ENCODE peak calls at places on chromosomes 6 and 20, in six cellular contexts. One of them, this sample, is unnamed.

GRCh38 chr20:2874456-2874855 is 1.2 kb downstream of the PTPRA start:
- DNase-seq in tibial artery: no peak
- DNase-seq in AG08395: no peak
- DNase-seq in activated naive CD8-positive, alpha-beta T cell treated with anti-CD3 and anti-CD28 coated beads, Interleukin-2, amount 50 U/mL, for 24 hours: peak; percentile 29
- DNase-seq in activated T-helper 1 cell treated with anti-CD3 and anti-CD28 coated beads, Interleukin-12 subunit alpha, Interleukin-12 subunit beta, Interleukin-2, Interleukin-4 antibody, amounts not matched to agents 30 ng/mL and 10 ng/mL and 1 ng/mL, durations not matched to agents 14 hours and 24 hours and 36 hours: no peak
- DNase-seq in NCI-H510A treated with DMSO at 0.1 percent for 48 hours: peak; percentile 32
- DNase-seq in this sample: no peak

GRCh38 chr20:47165376-47165865 is 191.1 kb downstream of the ZMYND8 start:
- DNase-seq in NCI-H510A treated with DMSO at 0.1 percent for 48 hours: no peak
- DNase-seq in AG08395: no peak
- DNase-seq in activated naive CD8-positive, alpha-beta T cell treated with anti-CD3 and anti-CD28 coated beads, Interleukin-2, amount 50 U/mL, for 24 hours: no peak
- DNase-seq in activated T-helper 1 cell treated with anti-CD3 and anti-CD28 coated beads, Interleukin-12 subunit alpha, Interleukin-12 subunit beta, Interleukin-2, Interleukin-4 antibody, amounts not matched to agents 30 ng/mL and 10 ng/mL and 1 ng/mL, durations not matched to agents 14 hours and 24 hours and 36 hours: no peak
- DNase-seq in tibial artery: no peak
- DNase-seq in this sample: no peak

GRCh38 chr6:109762769-109763450 is 71.8 kb downstream of the FIG4 start:
- DNase-seq in activated naive CD8-positive, alpha-beta T cell treated with anti-CD3 and anti-CD28 coated beads, Interleukin-2, amount 50 U/mL, for 24 hours: no peak
- DNase-seq in activated T-helper 1 cell treated with anti-CD3 and anti-CD28 coated beads, Interleukin-12 subunit alpha, Interleukin-12 subunit beta, Interleukin-2, Interleukin-4 antibody, amounts not matched to agents 30 ng/mL and 10 ng/mL and 1 ng/mL, durations not matched to agents 14 hours and 24 hours and 36 hours: no peak
- DNase-seq in NCI-H510A treated with DMSO at 0.1 percent for 48 hours: no peak
- DNase-seq in tibial artery: no peak
- DNase-seq in AG08395: no peak
- DNase-seq in this sample: no peak

GRCh38 chr6:33313709-33314514 is at the start of gene TAPBP:
- DNase-seq in activated T-helper 1 cell treated with anti-CD3 and anti-CD28 coated beads, Interleukin-12 subunit alpha, Interleukin-12 subunit beta, Interleukin-2, Interleukin-4 antibody, amounts not matched to agents 30 ng/mL and 10 ng/mL and 1 ng/mL, durations not matched to agents 14 hours and 24 hours and 36 hours: peak; percentile 88
- DNase-seq in AG08395: peak; percentile 50
- DNase-seq in NCI-H510A treated with DMSO at 0.1 percent for 48 hours: peak; percentile 73
- DNase-seq in activated naive CD8-positive, alpha-beta T cell treated with anti-CD3 and anti-CD28 coated beads, Interleukin-2, amount 50 U/mL, for 24 hours: peak; percentile 88
- DNase-seq in tibial artery: peak; percentile 60
- DNase-seq in this sample: peak; percentile 92

GRCh38 chr20:44501448-44501847 is 20.4 kb downstream of the SERINC3 start:
- DNase-seq in activated naive CD8-positive, alpha-beta T cell treated with anti-CD3 and anti-CD28 coated beads, Interleukin-2, amount 50 U/mL, for 24 hours: no peak
- DNase-seq in NCI-H510A treated with DMSO at 0.1 percent for 48 hours: no peak
- DNase-seq in tibial artery: no peak
- DNase-seq in activated T-helper 1 cell treated with anti-CD3 and anti-CD28 coated beads, Interleukin-12 subunit alpha, Interleukin-12 subunit beta, Interleukin-2, Interleukin-4 antibody, amounts not matched to agents 30 ng/mL and 10 ng/mL and 1 ng/mL, durations not matched to agents 14 hours and 24 hours and 36 hours: no peak
- DNase-seq in AG08395: peak; percentile 38
- DNase-seq in this sample: no peak

GRCh38 chr20:57996465-57996864 is 232.0 kb downstream of the ANKRD60 start:
- DNase-seq in activated T-helper 1 cell treated with anti-CD3 and anti-CD28 coated beads, Interleukin-12 subunit alpha, Interleukin-12 subunit beta, Interleukin-2, Interleukin-4 antibody, amounts not matched to agents 30 ng/mL and 10 ng/mL and 1 ng/mL, durations not matched to agents 14 hours and 24 hours and 36 hours: no peak
- DNase-seq in tibial artery: no peak
- DNase-seq in AG08395: no peak
- DNase-seq in NCI-H510A treated with DMSO at 0.1 percent for 48 hours: no peak
- DNase-seq in activated naive CD8-positive, alpha-beta T cell treated with anti-CD3 and anti-CD28 coated beads, Interleukin-2, amount 50 U/mL, for 24 hours: no peak
- DNase-seq in this sample: no peak

GRCh38 chr6:49915035-49915434 is 48.7 kb upstream of the CRISP1 start:
- DNase-seq in NCI-H510A treated with DMSO at 0.1 percent for 48 hours: peak; percentile 37
- DNase-seq in tibial artery: no peak
- DNase-seq in activated T-helper 1 cell treated with anti-CD3 and anti-CD28 coated beads, Interleukin-12 subunit alpha, Interleukin-12 subunit beta, Interleukin-2, Interleukin-4 antibody, amounts not matched to agents 30 ng/mL and 10 ng/mL and 1 ng/mL, durations not matched to agents 14 hours and 24 hours and 36 hours: no peak
- DNase-seq in AG08395: no peak
- DNase-seq in activated naive CD8-positive, alpha-beta T cell treated with anti-CD3 and anti-CD28 coated beads, Interleukin-2, amount 50 U/mL, for 24 hours: no peak
- DNase-seq in this sample: no peak

GRCh38 chr6:26202201-26202611 is 115.0 kb downstream of the HFE start:
- DNase-seq in NCI-H510A treated with DMSO at 0.1 percent for 48 hours: no peak
- DNase-seq in AG08395: no peak
- DNase-seq in activated naive CD8-positive, alpha-beta T cell treated with anti-CD3 and anti-CD28 coated beads, Interleukin-2, amount 50 U/mL, for 24 hours: no peak
- DNase-seq in activated T-helper 1 cell treated with anti-CD3 and anti-CD28 coated beads, Interleukin-12 subunit alpha, Interleukin-12 subunit beta, Interleukin-2, Interleukin-4 antibody, amounts not matched to agents 30 ng/mL and 10 ng/mL and 1 ng/mL, durations not matched to agents 14 hours and 24 hours and 36 hours: no peak
- DNase-seq in tibial artery: no peak
- DNase-seq in this sample: no peak

GRCh38 chr20:38962898-38963484 is 847 bp downstream of the DHX35 start:
- DNase-seq in NCI-H510A treated with DMSO at 0.1 percent for 48 hours: no peak
- DNase-seq in activated T-helper 1 cell treated with anti-CD3 and anti-CD28 coated beads, Interleukin-12 subunit alpha, Interleukin-12 subunit beta, Interleukin-2, Interleukin-4 antibody, amounts not matched to agents 30 ng/mL and 10 ng/mL and 1 ng/mL, durations not matched to agents 14 hours and 24 hours and 36 hours: no peak
- DNase-seq in activated naive CD8-positive, alpha-beta T cell treated with anti-CD3 and anti-CD28 coated beads, Interleukin-2, amount 50 U/mL, for 24 hours: no peak
- DNase-seq in tibial artery: no peak
- DNase-seq in AG08395: no peak
- DNase-seq in this sample: no peak

GRCh38 chr20:63741676-63742380 is 2.3 kb downstream of the SLC2A4RG start:
- DNase-seq in tibial artery: no peak
- DNase-seq in activated naive CD8-positive, alpha-beta T cell treated with anti-CD3 and anti-CD28 coated beads, Interleukin-2, amount 50 U/mL, for 24 hours: no peak
- DNase-seq in NCI-H510A treated with DMSO at 0.1 percent for 48 hours: no peak
- DNase-seq in activated T-helper 1 cell treated with anti-CD3 and anti-CD28 coated beads, Interleukin-12 subunit alpha, Interleukin-12 subunit beta, Interleukin-2, Interleukin-4 antibody, amounts not matched to agents 30 ng/mL and 10 ng/mL and 1 ng/mL, durations not matched to agents 14 hours and 24 hours and 36 hours: no peak
- DNase-seq in AG08395: no peak
- DNase-seq in this sample: no peak